ENCODE peak calls at places on chromosomes 5 and 9, in eight cellular contexts. O is GM10248, Y is uterus, H is neural crest cell, Z is foreskin fibroblast, J is HCT116, I is left ventricle myocardium inferior, D is GM13977. K is an unnamed sample.
A peak's percentile ranks its signal among the peaks of the same experiment; 100 is the strongest.

GRCh38 chr5:164672931-164673694 is 1167.7 kb downstream of the MAT2B start:
- DNase-seq in Y (no peak), O (no peak), Z (no peak), I (no peak), H (no peak), D (no peak), J (no peak), K (no peak)

GRCh38 chr9:69200071-69200470 is 26.0 kb downstream of the TJP2 start:
- DNase-seq in H (no peak), D (no peak), Y (peak; percentile 35), O (no peak), J (no peak), Z (no peak), I (no peak), K (no peak)

GRCh38 chr5:142301487-142302035 is 23.3 kb downstream of the SPRY4 start:
- DNase-seq in D (no peak), I (no peak), Y (no peak), O (no peak), H (no peak), Z (no peak), J (no peak), K (no peak)

GRCh38 chr5:168227973-168228615 is 63.4 kb upstream of the WWC1 start:
- DNase-seq in H (no peak), I (no peak), J (no peak), Y (no peak), Z (no peak), O (peak; percentile 32), D (no peak), K (no peak)

GRCh38 chr5:110865400-110866094 is 126.7 kb downstream of the SLC25A46 start:
- DNase-seq in I (no peak), J (peak; percentile 22), Y (no peak), Z (no peak), D (peak; percentile 39), H (peak; percentile 16), O (peak; percentile 35), K (peak; percentile 45)

GRCh38 chr9:128600111-128600510 is 47.7 kb downstream of the SPTAN1 start:
- DNase-seq in Y (no peak), H (no peak), J (no peak), I (no peak), D (no peak), Z (no peak), O (no peak), K (no peak)

GRCh38 chr9:22238809-22239684 is 207.6 kb upstream of the DMRTA1 start:
- DNase-seq in Y (no peak), Z (peak; percentile 14), D (no peak), I (no peak), O (peak; percentile 11), H (no peak), J (peak; percentile 37), K (no peak)

GRCh38 chr9:124040186-124040920 is 28.8 kb downstream of the LHX2 start:
- DNase-seq in H (no peak), J (no peak), Y (no peak), O (no peak), I (no peak), Z (peak; percentile 32), D (no peak), K (no peak)

GRCh38 chr5:10726913-10727517 is 34.0 kb downstream of the DAP start:
- DNase-seq in Z (no peak), H (no peak), Y (no peak), J (no peak), D (peak; percentile 35), O (peak; percentile 68), I (no peak), K (no peak)

GRCh38 chr5:161201558-161201957 is 345.0 kb downstream of the GABRB2 start:
- DNase-seq in Y (no peak), D (no peak), O (no peak), Z (no peak), H (no peak), I (no peak), J (no peak), K (no peak)

GRCh38 chr5:4078544-4078943 is 482.9 kb downstream of the IRX1 start:
- DNase-seq in Z (no peak), I (no peak), D (no peak), O (no peak), H (no peak), J (no peak), Y (no peak), K (no peak)

GRCh38 chr5:107955321-107955720 is 284.6 kb upstream of the EFNA5 start:
- DNase-seq in J (no peak), D (no peak), Z (no peak), I (no peak), Y (no peak), H (no peak), O (no peak), K (no peak)

GRCh38 chr5:145811834-145812625 is 23.1 kb downstream of the PRELID2 start:
- DNase-seq in H (no peak), D (no peak), Z (peak; percentile 47), I (no peak), O (no peak), Y (no peak), J (no peak), K (no peak)

GRCh38 chr9:88957526-88957925 is 33.7 kb upstream of the S1PR3 start:
- DNase-seq in O (no peak), D (no peak), I (no peak), Y (no peak), Z (no peak), J (no peak), H (no peak), K (no peak)

GRCh38 chr5:157306690-157307089 is 40.8 kb downstream of the CYFIP2 start:
- DNase-seq in Y (no peak), J (no peak), Z (no peak), O (no peak), D (no peak), H (no peak), I (no peak), K (no peak)

GRCh38 chr5:157306092-157306491 is 40.2 kb downstream of the CYFIP2 start:
- DNase-seq in Z (no peak), D (no peak), H (no peak), J (no peak), O (no peak), Y (no peak), I (no peak), K (no peak)

GRCh38 chr5:157301066-157301465 is 35.1 kb downstream of the CYFIP2 start:
- DNase-seq in I (no peak), O (no peak), H (no peak), Z (no peak), D (no peak), Y (no peak), J (no peak), K (no peak)

GRCh38 chr5:157303023-157303422 is 37.1 kb downstream of the CYFIP2 start:
- DNase-seq in I (no peak), Z (no peak), J (no peak), O (no peak), H (no peak), D (no peak), Y (no peak), K (no peak)

DNA sequence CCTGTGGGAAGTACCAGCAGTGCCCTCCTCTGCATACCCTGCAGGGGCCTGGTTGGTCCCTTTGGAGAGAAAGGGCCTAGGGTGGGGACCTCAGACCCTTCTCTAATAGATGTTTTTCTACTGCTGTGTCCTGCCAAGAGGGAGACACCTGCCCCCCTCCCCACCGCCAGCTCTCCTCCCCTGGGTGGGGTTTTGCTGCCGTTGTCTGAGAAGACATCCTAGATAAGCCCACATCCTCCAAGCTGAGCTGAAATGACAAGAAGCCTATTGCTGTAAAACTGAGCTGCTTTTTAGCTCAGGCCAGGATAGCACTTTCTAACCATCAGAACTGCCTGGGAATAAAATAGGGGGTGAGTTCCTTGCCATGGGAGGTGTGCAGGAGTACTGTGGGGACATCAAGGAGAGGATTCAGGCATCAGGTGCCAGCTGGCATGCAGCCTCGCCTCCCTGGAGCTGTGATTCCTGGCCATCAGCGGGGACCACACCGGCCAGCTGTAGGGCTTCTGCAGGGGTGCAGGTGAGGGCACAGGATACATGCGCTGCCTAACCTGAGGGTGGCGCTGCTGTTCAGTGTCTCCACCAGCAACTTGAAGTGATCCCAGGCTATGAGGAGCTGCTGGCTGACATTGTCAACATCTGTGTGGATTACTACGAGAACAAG is 37.9 kb downstream of the CYFIP2 start:
- DNase-seq in J (no peak), Y (no peak), O (no peak), Z (no peak), I (peak; percentile 71), H (no peak), D (no peak), K (peak; percentile 20)
- TF ChIP-seq CTCF in J (peak; percentile 44), Y (no peak), O (peak; percentile 24), Z (no peak), I (peak; percentile 61), H (peak; percentile 18), D (peak; percentile 15), K (peak; percentile 13)

DNA sequence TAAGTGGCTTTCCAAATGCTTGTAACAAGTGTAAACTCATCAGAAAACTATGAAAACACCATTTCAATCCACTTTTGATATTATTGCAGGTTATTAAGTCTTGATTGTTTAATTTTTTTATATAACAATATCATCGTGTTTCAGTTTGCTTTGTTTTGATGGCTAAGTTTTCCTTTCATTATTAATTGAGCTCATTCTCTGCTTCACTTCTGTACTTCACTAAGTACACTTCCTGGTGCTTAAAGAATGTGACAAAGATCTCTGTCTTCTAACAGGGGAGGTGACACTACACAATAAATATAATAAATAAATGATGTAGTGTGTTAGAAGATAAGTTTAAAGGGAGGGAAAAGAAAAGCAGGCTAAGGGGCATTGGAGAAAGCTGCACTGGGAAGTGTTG is 13.0 kb upstream of the RAD23B start:
- DNase-seq in D (no peak), Y (no peak), Z (no peak), O (no peak), J (no peak), I (no peak), H (no peak), K (no peak)
- TF ChIP-seq CTCF in D (no peak), Y (no peak), Z (no peak), O (no peak), J (no peak), I (no peak), H (no peak), K (no peak)

GRCh38 chr5:177403194-177403825 is 2.8 kb upstream of the PFN3 start:
- DNase-seq in H (peak; percentile 21), Z (no peak), I (no peak), O (peak; percentile 61), J (no peak), Y (no peak), D (peak; percentile 70), K (peak; percentile 38)
- TF ChIP-seq CTCF in H (no peak), Z (no peak), I (no peak), O (peak; percentile 18), J (no peak), Y (no peak), D (peak; percentile 3), K (no peak)

GRCh38 chr9:17075758-17076485 is 58.9 kb upstream of the CNTLN start:
- DNase-seq in D (no peak), J (no peak), Z (no peak), H (no peak), O (no peak), Y (no peak), I (no peak), K (no peak)
- TF ChIP-seq CTCF in D (no peak), J (no peak), Z (no peak), H (no peak), O (no peak), Y (no peak), I (no peak), K (no peak)

K was measured in nephron progenitor cell.